ENCODE peak calls at places on chromosome 11, in nine cellular contexts. K, C, E, P, X, Z, M, I and R are unnamed samples.

GRCh38 chr11:46127150-46127638 is 5.9 kb upstream of the PHF21A start:
- DNase-seq in K (no peak), I (no peak), C (no peak), E (no peak), P (peak; percentile 79), Z (no peak), M (no peak), X (no peak), R (peak; percentile 81)

GRCh38 chr11:910044-910588 is 494 bp downstream of the CHID1 start:
- DNase-seq in E (peak; percentile 39), C (no peak), M (no peak), P (no peak), I (no peak), K (no peak), X (no peak), Z (peak; percentile 16), R (no peak)

GRCh38 chr11:71129624-71130023 is 122.8 kb downstream of the SHANK2 start:
- DNase-seq in C (no peak), E (no peak), I (no peak), M (no peak), Z (no peak), K (no peak), P (no peak), X (no peak), R (no peak)

GRCh38 chr11:119218141-119218878 is 12.2 kb downstream of the CBL start:
- DNase-seq in Z (no peak), K (peak; percentile 97), P (no peak), I (no peak), X (peak; percentile 78), C (no peak), E (no peak), M (peak; percentile 92), R (no peak)

GRCh38 chr11:68355471-68355870 is 43.1 kb downstream of the LRP5 start:
- DNase-seq in K (no peak), C (no peak), Z (no peak), M (no peak), I (no peak), P (no peak), X (no peak), E (no peak), R (no peak)

GRCh38 chr11:76742912-76743311 is 40.2 kb upstream of the TSKU start:
- DNase-seq in E (no peak), I (no peak), X (peak; percentile 23), Z (no peak), M (no peak), P (no peak), C (no peak), K (no peak), R (no peak)

GRCh38 chr11:27882066-27882697 is 181.9 kb upstream of the BDNF start:
- DNase-seq in E (no peak), K (no peak), X (no peak), Z (no peak), P (no peak), I (no peak), M (no peak), C (no peak), R (no peak)

GRCh38 chr11:129204439-129204838 is 12.3 kb upstream of the ARHGAP32 start:
- DNase-seq in P (no peak), K (no peak), Z (no peak), I (no peak), C (no peak), E (no peak), M (no peak), X (no peak), R (no peak)

GRCh38 chr11:14529933-14530332 is 9.7 kb upstream of the PSMA1 start:
- DNase-seq in M (no peak), E (no peak), I (no peak), K (no peak), Z (no peak), P (no peak), C (no peak), X (no peak), R (no peak)

GRCh38 chr11:2451336-2451735 is 6.5 kb downstream of the KCNQ1 start:
- DNase-seq in P (no peak), Z (no peak), C (no peak), K (no peak), M (no peak), I (no peak), X (no peak), E (no peak), R (no peak)

GRCh38 chr11:116656011-116656410 is 116.8 kb downstream of the BUD13 start:
- DNase-seq in K (no peak), M (no peak), X (no peak), I (no peak), C (no peak), Z (no peak), P (no peak), E (no peak), R (no peak)

GRCh38 chr11:57116654-57117053 is 65.1 kb upstream of the LRRC55 start:
- DNase-seq in Z (no peak), M (peak; percentile 19), X (peak; percentile 18), C (peak; percentile 18), K (no peak), I (no peak), P (peak; percentile 17), E (peak; percentile 35), R (peak; percentile 33)

GRCh38 chr11:120024586-120024985 is 113.3 kb downstream of the TRIM29 start:
- DNase-seq in X (no peak), C (no peak), K (no peak), P (no peak), M (no peak), I (no peak), Z (no peak), E (no peak), R (no peak)